ENCODE peak calls at places on chromosomes 2 and 18, in four cellular contexts. I is fibroblast of mammary gland, K is left ventricle myocardium inferior, C is PC-9. Q is an unnamed sample.

GRCh38 chr2:42762155-42762554 is 1.8 kb downstream of the OXER1 start:
- DNase-seq in I (no peak), K (no peak), C (no peak), Q (no peak)

GRCh38 chr18:12307871-12308385 is at the start of gene TUBB6:
- DNase-seq in I (peak; percentile 75), K (peak; percentile 79), C (no peak), Q (peak; percentile 38)

GRCh38 chr2:21372654-21373053 is 248.9 kb downstream of the TDRD15 start:
- DNase-seq in I (no peak), K (no peak), C (no peak), Q (no peak)

GRCh38 chr18:28045176-28045810 is 131.6 kb downstream of the CDH2 start:
- DNase-seq in I (peak; percentile 50), K (no peak), C (no peak), Q (no peak)

GRCh38 chr2:45278345-45279078 is 269.3 kb upstream of the SIX2 start:
- DNase-seq in I (no peak), K (no peak), C (no peak), Q (no peak)

GRCh38 chr2:10486601-10487079 is 38.5 kb upstream of the ODC1 start:
- DNase-seq in I (no peak), K (no peak), C (no peak), Q (no peak)

GRCh38 chr2:126041648-126042047 is 614.3 kb upstream of the GYPC start:
- DNase-seq in I (no peak), K (no peak), C (no peak), Q (no peak)

GRCh38 chr2:129009555-129010146 is 691.0 kb upstream of the HS6ST1 start:
- DNase-seq in I (no peak), K (no peak), C (no peak), Q (no peak)

GRCh38 chr2:101140237-101140636 is 10.9 kb downstream of the TBC1D8 start:
- DNase-seq in I (no peak), K (peak; percentile 26), C (no peak), Q (no peak)

GRCh38 chr2:181715033-181715630 is 34.8 kb upstream of the NEUROD1 start:
- DNase-seq in I (peak; percentile 83), K (peak; percentile 19), C (peak; percentile 70), Q (peak; percentile 64)

GRCh38 chr2:141109633-141110032 is 1021.2 kb downstream of the LRP1B start:
- DNase-seq in I (peak; percentile 3), K (no peak), C (no peak), Q (no peak)

GRCh38 chr2:239152916-239153305 is 247.9 kb downstream of the HDAC4 start:
- DNase-seq in I (no peak), K (no peak), C (no peak), Q (peak; percentile 41)

GRCh38 chr2:37389984-37390765 is 45.7 kb downstream of the QPCT start:
- DNase-seq in I (peak; percentile 89), K (no peak), C (peak; percentile 91), Q (no peak)

GRCh38 chr2:20091305-20091991 is 40.0 kb upstream of the LAPTM4A start:
- DNase-seq in I (peak; percentile 97), K (peak; percentile 69), C (no peak), Q (no peak)

GRCh38 chr2:163997466-163997865 is 261.7 kb upstream of the FIGN start:
- DNase-seq in I (no peak), K (no peak), C (no peak), Q (no peak)

GRCh38 chr2:241334813-241335212 is 19.1 kb downstream of the SEPTIN2 start:
- DNase-seq in I (no peak), K (no peak), C (no peak), Q (no peak)

GRCh38 chr2:191421950-191422349 is 176.7 kb downstream of the MYO1B start:
- DNase-seq in I (no peak), K (no peak), C (no peak), Q (no peak)

GRCh38 chr2:185208261-185208660 is 530.3 kb upstream of the FSIP2 start:
- DNase-seq in I (peak; percentile 23), K (no peak), C (no peak), Q (no peak)

GRCh38 chr2:67880291-67880761 is 182.5 kb downstream of the C1D start:
- DNase-seq in I (peak; percentile 41), K (no peak), C (no peak), Q (no peak)

GRCh38 chr2:134727385-134727784 is 8.6 kb upstream of the TMEM163 start:
- DNase-seq in I (peak; percentile 47), K (no peak), C (peak; percentile 35), Q (no peak)

GRCh38 chr2:225600444-225600843 is 200.9 kb downstream of the NYAP2 start:
- DNase-seq in I (peak; percentile 47), K (no peak), C (no peak), Q (no peak)

GRCh38 chr2:199861116-199861774 is 10.3 kb upstream of the FTCDNL1 start:
- DNase-seq in I (peak; percentile 51), K (no peak), C (no peak), Q (no peak)

GRCh38 chr2:37692731-37693130 is 21.3 kb upstream of the CDC42EP3 start:
- DNase-seq in I (no peak), K (no peak), C (no peak), Q (no peak)

GRCh38 chr2:124762388-124762787 is 737.3 kb downstream of the CNTNAP5 start:
- DNase-seq in I (no peak), K (no peak), C (no peak), Q (no peak)

GRCh38 chr2:3377279-3377611 is 373 bp downstream of the EIPR1 start:
- DNase-seq in I (peak; percentile 58), K (no peak), C (peak; percentile 62), Q (no peak)

GRCh38 chr18:28099237-28099636 is 77.7 kb downstream of the CDH2 start:
- DNase-seq in I (no peak), K (no peak), C (no peak), Q (no peak)

DNA sequence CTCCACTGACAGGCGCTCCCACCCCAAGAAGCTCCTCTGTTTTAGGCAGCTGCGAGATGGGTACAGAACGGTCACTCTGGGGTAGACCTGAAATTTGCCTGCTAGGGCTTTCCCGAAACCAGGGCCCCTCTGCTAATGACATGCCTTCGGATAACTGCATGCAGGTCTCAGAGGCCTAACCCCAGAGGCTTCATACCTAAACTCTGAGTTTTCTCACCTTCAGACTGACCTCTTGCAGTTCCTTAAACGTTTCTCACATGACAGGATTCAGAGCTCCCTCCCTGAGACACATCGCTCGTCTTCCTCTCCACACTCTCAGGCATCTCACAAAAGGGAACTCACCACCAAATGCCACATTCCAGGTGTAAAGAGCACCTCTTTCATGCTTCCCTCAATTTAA is 11.3 kb upstream of the KLHL29 start:
- DNase-seq in I (no peak), K (no peak), C (no peak), Q (no peak)
- TF ChIP-seq CTCF in I (no peak), K (no peak), C (no peak), Q (no peak)

GRCh38 chr2:54279385-54279784 is 23.4 kb upstream of the TSPYL6 start:
- DNase-seq in I (no peak), K (no peak), C (no peak), Q (no peak)
- TF ChIP-seq CTCF in I (peak; percentile 31), K (peak; percentile 36), C (peak; percentile 37), Q (no peak)

GRCh38 chr2:234102112-234102511 is 51.6 kb downstream of the SPP2 start:
- DNase-seq in I (no peak), K (no peak), C (peak; percentile 67), Q (no peak)
- TF ChIP-seq CTCF in I (no peak), K (no peak), C (peak; percentile 31), Q (no peak)

GRCh38 chr2:229974271-229974670 is 52.0 kb downstream of the FBXO36 start:
- DNase-seq in I (peak; percentile 43), K (no peak), C (no peak), Q (peak; percentile 54)
- TF ChIP-seq CTCF in I (peak; percentile 22), K (peak; percentile 48), C (no peak), Q (no peak)

DNA sequence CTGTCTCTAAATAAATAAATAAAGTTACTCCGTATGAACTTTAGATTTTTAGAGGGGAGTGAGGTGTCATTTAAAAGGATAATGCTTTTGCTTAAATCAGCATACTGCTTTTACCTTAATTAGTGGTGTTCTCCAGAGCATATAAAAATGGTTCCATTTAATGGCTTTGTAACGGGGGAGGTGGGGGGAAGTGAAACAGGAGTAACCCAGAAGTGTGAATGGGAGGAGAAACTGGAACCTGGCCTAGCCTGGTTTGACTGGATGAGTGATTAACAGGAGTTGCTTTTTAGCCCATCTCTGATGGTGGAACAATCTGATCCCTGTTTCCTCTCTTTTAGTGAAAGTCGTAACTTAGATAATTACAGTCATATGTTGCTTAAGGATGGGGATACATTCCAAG is 1.6 kb downstream of the CNDP2 start:
- DNase-seq in I (no peak), K (no peak), C (no peak), Q (no peak)
- TF ChIP-seq CTCF in I (no peak), K (no peak), C (no peak), Q (no peak)

DNA sequence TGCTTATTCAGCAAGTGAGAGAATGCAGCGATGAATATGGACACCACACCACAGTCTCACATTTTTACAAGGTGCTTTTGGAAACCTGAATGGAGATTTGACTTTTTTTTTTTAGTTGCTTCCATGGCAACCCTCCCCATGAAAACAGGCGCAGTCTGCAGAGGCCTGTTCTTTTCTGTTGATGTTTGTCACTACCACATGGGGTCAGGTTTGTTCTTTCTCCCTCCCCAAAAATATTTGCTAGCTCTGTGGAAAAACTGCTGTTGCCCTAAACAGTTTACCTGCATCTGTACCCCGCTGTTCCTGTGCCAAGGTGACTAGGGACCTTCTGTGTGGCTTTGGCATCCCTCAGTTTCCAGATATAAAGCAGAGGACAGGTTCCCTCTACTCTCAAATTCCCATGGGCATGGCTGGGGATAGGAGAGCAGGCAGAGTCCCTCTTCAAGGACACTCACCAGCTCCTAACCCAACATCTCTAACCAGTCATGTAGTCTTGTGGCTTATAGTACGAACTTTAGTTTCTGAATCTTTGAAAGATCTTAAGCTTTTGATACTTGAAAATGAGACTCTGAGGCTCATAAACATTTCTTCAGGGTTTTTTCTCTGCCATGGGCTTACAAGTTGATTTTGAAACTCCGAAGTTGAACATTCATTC is 14.7 kb upstream of the MAPRE2 start:
- DNase-seq in I (no peak), K (no peak), C (no peak), Q (no peak)
- TF ChIP-seq CTCF in I (no peak), K (peak; percentile 48), C (no peak), Q (no peak)

GRCh38 chr2:213078686-213079085 is 72.7 kb downstream of the IKZF2 start:
- DNase-seq in I (no peak), K (no peak), C (no peak), Q (no peak)
- TF ChIP-seq CTCF in I (no peak), K (no peak), C (no peak), Q (no peak)

DNA sequence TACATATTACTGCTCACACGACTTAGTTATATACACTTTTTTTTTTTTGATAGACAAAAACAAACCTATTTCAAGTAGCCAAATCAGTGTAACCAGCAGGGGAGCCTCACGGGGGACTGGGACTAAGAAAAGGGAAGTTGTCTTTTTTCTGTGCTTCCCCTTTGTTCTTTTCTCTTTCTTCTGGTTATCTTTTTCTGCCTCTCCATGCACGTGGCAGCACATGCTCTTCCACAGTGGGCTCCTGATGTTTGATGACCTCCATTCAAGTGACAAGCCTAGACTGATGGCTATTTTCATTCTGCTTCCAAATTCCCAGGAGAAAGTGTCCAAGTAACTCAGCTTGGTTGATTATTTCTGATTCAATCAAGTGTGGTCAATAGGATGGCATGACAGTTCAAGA is 98.2 kb upstream of the STK39 start:
- DNase-seq in I (no peak), K (no peak), C (no peak), Q (no peak)
- TF ChIP-seq CTCF in I (no peak), K (no peak), C (no peak), Q (no peak)

GRCh38 chr2:27972311-27972710 is 81.8 kb downstream of the BABAM2 start:
- DNase-seq in I (no peak), K (no peak), C (no peak), Q (no peak)

GRCh38 chr2:27977623-27978312 is 87.2 kb downstream of the BABAM2 start:
- DNase-seq in I (peak; percentile 97), K (no peak), C (peak; percentile 97), Q (peak; percentile 85)

GRCh38 chr2:27973592-27973991 is 83.1 kb downstream of the BABAM2 start:
- DNase-seq in I (no peak), K (no peak), C (no peak), Q (no peak)
- TF ChIP-seq CTCF in I (peak; percentile 31), K (peak; percentile 29), C (no peak), Q (no peak)